ENCODE peak calls at places on chromosome 13, in seven cellular contexts. R is astrocyte; M is heart right ventricle; G is fibroblast of lung; C is CD8-positive, alpha-beta memory T cell; Y is lower lobe of right lung; K is right lobe of liver. H is an unnamed sample.

GRCh38 chr13:113666324-113666660 is 727 bp upstream of the GRK1 start:
- DNase-seq in C (no peak), R (no peak), G (no peak), K (no peak), M (no peak), Y (peak; percentile 20), H (no peak)

GRCh38 chr13:105969761-105970160 is 565.7 kb downstream of the EFNB2 start:
- DNase-seq in Y (no peak), M (no peak), K (no peak), R (peak; percentile 51), G (no peak), C (no peak), H (no peak)

GRCh38 chr13:57345526-57345925 is 178.5 kb downstream of the PRR20E start:
- DNase-seq in G (no peak), M (no peak), R (no peak), C (no peak), K (no peak), Y (no peak), H (no peak)

GRCh38 chr13:31012285-31013024 is 80.0 kb downstream of the TEX26 start:
- DNase-seq in G (peak; percentile 55), R (no peak), C (no peak), Y (no peak), K (no peak), M (no peak), H (no peak)

GRCh38 chr13:57604442-57604841 is 27.1 kb upstream of the PCDH17 start:
- DNase-seq in R (no peak), C (no peak), G (no peak), Y (no peak), M (no peak), K (no peak), H (no peak)

GRCh38 chr13:24630851-24631341 is 49.3 kb upstream of the ATP12A start:
- DNase-seq in C (no peak), Y (no peak), R (peak; percentile 76), K (no peak), M (no peak), G (peak; percentile 20), H (no peak)

GRCh38 chr13:46817838-46818476 is 21.0 kb upstream of the ESD start:
- DNase-seq in M (no peak), C (no peak), K (no peak), R (no peak), Y (no peak), G (no peak), H (no peak)

GRCh38 chr13:113074876-113075275 is 30.7 kb upstream of the F7 start:
- DNase-seq in K (peak; percentile 16), G (no peak), C (no peak), Y (peak; percentile 31), R (no peak), M (peak; percentile 0), H (no peak)

GRCh38 chr13:59391696-59392095 is 772.0 kb downstream of the DIAPH3 start:
- DNase-seq in R (peak; percentile 36), K (peak; percentile 21), G (peak; percentile 84), Y (no peak), M (no peak), C (peak; percentile 3), H (no peak)

GRCh38 chr13:36806102-36806501 is 12.9 kb upstream of the RFXAP start:
- DNase-seq in G (no peak), R (no peak), K (no peak), Y (no peak), C (no peak), M (no peak), H (no peak)

GRCh38 chr13:107907065-107907464 is 308.3 kb downstream of the LIG4 start:
- DNase-seq in Y (no peak), G (no peak), C (no peak), M (no peak), K (no peak), R (peak; percentile 31), H (no peak)

GRCh38 chr13:82436099-82436585 is 1446.1 kb downstream of the SLITRK1 start:
- DNase-seq in Y (no peak), C (no peak), G (no peak), R (no peak), K (no peak), M (no peak), H (no peak)

GRCh38 chr13:53782400-53783030 is 753.9 kb downstream of the OLFM4 start:
- DNase-seq in G (peak; percentile 66), M (no peak), K (peak; percentile 23), C (no peak), R (peak; percentile 18), Y (no peak), H (peak; percentile 46)

GRCh38 chr13:65585346-65585745 is 1644.8 kb downstream of the PCDH9 start:
- DNase-seq in G (no peak), Y (no peak), R (no peak), K (no peak), C (no peak), M (no peak), H (no peak)

GRCh38 chr13:104592127-104592526 is 1525.9 kb upstream of the SLC10A2 start:
- DNase-seq in G (peak; percentile 64), K (no peak), M (no peak), Y (no peak), C (no peak), R (peak; percentile 94), H (no peak)

GRCh38 chr13:20964904-20965303 is 62.4 kb upstream of the XPO4 start:
- DNase-seq in K (no peak), R (peak; percentile 40), C (no peak), M (no peak), Y (no peak), G (no peak), H (no peak)

GRCh38 chr13:32323912-32324311 is 8.6 kb downstream of the BRCA2 start:
- DNase-seq in Y (no peak), G (peak; percentile 54), R (peak; percentile 77), C (no peak), K (no peak), M (no peak), H (no peak)

GRCh38 chr13:98496966-98497365 is 79.9 kb downstream of the STK24 start:
- DNase-seq in G (no peak), M (no peak), R (no peak), C (no peak), K (peak; percentile 15), Y (no peak), H (no peak)

GRCh38 chr13:88919970-88920628 is 1248.9 kb downstream of the SLITRK5 start:
- DNase-seq in K (no peak), C (no peak), M (no peak), Y (no peak), G (peak; percentile 21), R (no peak), H (no peak)

GRCh38 chr13:77876176-77876575 is 42.5 kb downstream of the EDNRB start:
- DNase-seq in K (no peak), M (no peak), C (no peak), R (peak; percentile 16), Y (no peak), G (peak; percentile 77), H (no peak)

GRCh38 chr13:85586422-85586831 is 212.8 kb downstream of the SLITRK6 start:
- DNase-seq in M (no peak), G (peak; percentile 32), C (no peak), Y (no peak), R (peak; percentile 91), K (no peak), H (no peak)

GRCh38 chr13:21528616-21529015 is 69.5 kb upstream of the ZDHHC20 start:
- DNase-seq in R (peak; percentile 94), C (no peak), G (no peak), Y (no peak), M (no peak), K (no peak), H (no peak)

GRCh38 chr13:36673838-36674326 is at the start of gene SERTM1:
- DNase-seq in G (no peak), C (no peak), R (peak; percentile 42), K (no peak), M (peak; percentile 49), Y (peak; percentile 51), H (no peak)

GRCh38 chr13:110617326-110618072 is 2.2 kb downstream of the NAXD start:
- DNase-seq in M (no peak), G (peak; percentile 97), C (no peak), Y (no peak), R (peak; percentile 77), K (peak; percentile 48), H (no peak)
- H3K27ac ChIP-seq in M (peak overlapping the region; percentile 95), G (peak overlapping the region; percentile 93), C (no peak overlapping the region), Y (no peak overlapping the region), R (peak overlapping the region; percentile 83), K (peak overlapping the region; percentile 99), H (peak overlapping the region; percentile 86)

DNA sequence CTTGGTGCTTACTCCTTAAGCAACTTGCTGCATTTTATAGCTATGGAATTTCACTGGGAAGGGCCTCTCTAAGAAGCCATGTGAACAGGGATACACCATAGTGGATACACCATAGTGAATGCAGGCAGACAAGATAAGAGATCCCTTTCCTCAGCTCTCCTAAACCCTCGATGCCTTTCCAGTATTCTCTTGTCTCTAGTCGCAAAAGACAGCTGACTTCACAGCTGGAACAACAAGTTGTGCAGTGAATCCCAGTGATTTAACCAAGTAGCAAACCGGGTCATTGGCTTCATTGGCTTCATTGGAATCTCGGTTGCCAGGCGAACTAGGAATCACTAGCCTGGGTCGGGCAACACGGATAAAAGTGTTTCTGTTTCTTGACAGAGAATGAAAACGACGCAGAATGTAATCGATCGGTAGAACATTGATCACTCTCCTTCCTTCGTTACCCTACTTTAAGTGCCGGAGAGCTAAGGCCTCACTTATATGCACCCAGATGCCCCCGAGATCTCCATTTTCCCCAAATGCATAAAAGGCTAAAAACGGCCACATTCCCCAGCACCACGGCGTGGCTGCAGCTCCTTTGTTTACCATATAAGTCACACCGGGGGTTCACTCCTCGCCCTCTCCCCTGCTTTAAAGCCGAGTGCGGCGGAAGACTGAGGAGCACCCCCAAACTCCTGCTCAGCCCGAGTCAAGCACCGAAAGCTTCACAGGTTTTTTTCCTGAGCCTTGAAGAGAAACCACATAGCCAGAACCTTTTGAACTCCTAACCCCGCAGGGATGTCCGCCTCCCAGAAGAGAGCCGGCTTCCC is 674 bp downstream of the TRPC4 start:
- DNase-seq in K (no peak), C (no peak), Y (no peak), M (no peak), R (peak; percentile 51), G (peak; percentile 39), H (no peak)
- H3K27ac ChIP-seq in K (no peak overlapping the region), C (no peak overlapping the region), Y (peak overlapping the region; percentile 3), M (peak overlapping the region; percentile 46), R (peak overlapping the region; percentile 66), G (peak overlapping the region; percentile 56), H (peak overlapping the region; percentile 59)

DNA sequence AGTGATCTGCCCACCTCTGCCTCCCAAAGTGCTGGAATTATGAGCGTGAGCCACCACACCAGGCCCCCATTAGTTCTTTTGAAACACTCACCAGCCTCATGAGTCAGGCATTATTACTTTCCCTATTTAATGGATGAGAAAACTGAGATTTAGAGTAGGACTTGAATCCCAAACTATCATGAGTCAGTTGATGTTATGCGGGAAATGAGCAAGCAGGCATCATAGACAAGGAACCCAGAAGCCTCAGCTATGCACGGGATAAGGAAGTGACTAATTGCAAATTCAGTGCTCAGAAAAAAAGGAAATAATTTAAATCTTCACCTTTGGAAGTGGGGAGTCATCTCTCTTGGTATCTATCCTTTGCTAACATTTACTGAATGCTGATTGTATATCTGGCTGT is 217.5 kb downstream of the ABCC4 start:
- DNase-seq in C (no peak), R (peak; percentile 74), G (peak; percentile 20), M (no peak), K (no peak), Y (no peak), H (no peak)
- H3K27ac ChIP-seq in C (no peak overlapping the region), R (no peak overlapping the region), G (peak overlapping the region; percentile 39), M (no peak overlapping the region), K (no peak overlapping the region), Y (no peak overlapping the region), H (no peak overlapping the region)

GRCh38 chr13:100875392-100876043 is 200.9 kb upstream of the TMTC4 start:
- DNase-seq in M (no peak), G (peak; percentile 93), C (no peak), R (peak; percentile 97), K (no peak), Y (no peak), H (no peak)
- H3K27ac ChIP-seq in M (no peak overlapping the region), G (no peak overlapping the region), C (no peak overlapping the region), R (peak overlapping the region; percentile 80), K (no peak overlapping the region), Y (no peak overlapping the region), H (no peak overlapping the region)